ENCODE peak calls at places on chromosomes 12 and 14, in four cellular contexts. K is pancreas, Y is tibial nerve, N is H1. F is an unnamed sample. For H3K27me3 and H3K9me3, the result is how much of the 10 kb centered on the place peaks cover.

GRCh38 chr12:53986686-53987180 is 1.8 kb downstream of the HOXC10 start:
- DNase-seq in K (no peak), Y (no peak), N (no peak), F (no peak)

GRCh38 chr12:53298154-53298553 is 1.3 kb upstream of the MYG1 start:
- DNase-seq in K (no peak), Y (no peak), N (no peak), F (no peak)

GRCh38 chr14:23381871-23382270 is 5.0 kb downstream of the CMTM5 start:
- DNase-seq in K (no peak), Y (no peak), N (no peak), F (no peak)

GRCh38 chr14:38762436-38762835 is 340.6 kb downstream of the SEC23A start:
- DNase-seq in K (no peak), Y (no peak), N (no peak), F (no peak)

GRCh38 chr12:105025890-105026289 is 39.8 kb downstream of the NOPCHAP1 start:
- DNase-seq in K (no peak), Y (peak), N (no peak), F (peak)

GRCh38 chr12:8681129-8681902 is 16.5 kb upstream of the RIMKLB start:
- DNase-seq in K (no peak), Y (no peak), N (no peak), F (no peak)

GRCh38 chr12:6199531-6200265 is 502 bp upstream of the CD9 start:
- DNase-seq in K (peak), Y (no peak), N (no peak), F (peak)

GRCh38 chr14:77738559-77739250 is 22.3 kb downstream of the SNW1 start:
- DNase-seq in K (no peak), Y (no peak), N (no peak), F (no peak)

GRCh38 chr14:34363733-34364134 is 98.3 kb downstream of the SPTSSA start:
- DNase-seq in K (no peak), Y (no peak), N (no peak), F (no peak)

GRCh38 chr12:57838594-57839302 is 7.8 kb downstream of the CTDSP2 start:
- DNase-seq in K (no peak), Y (no peak), N (no peak), F (no peak)

GRCh38 chr12:105485321-105485910 is 154.9 kb downstream of the C12orf75 start:
- DNase-seq in K (no peak), Y (no peak), N (no peak), F (no peak)

GRCh38 chr12:123078114-123078465 is 72.8 kb downstream of the PITPNM2 start:
- DNase-seq in K (no peak), Y (no peak), N (no peak), F (no peak)

GRCh38 chr12:118164798-118165486 is 29.0 kb downstream of the PEBP1 start:
- DNase-seq in K (no peak), Y (no peak), N (no peak), F (no peak)

GRCh38 chr12:124695861-124696260 is 128.4 kb upstream of the NCOR2 start:
- DNase-seq in K (no peak), Y (no peak), N (no peak), F (no peak)

GRCh38 chr12:94145231-94145979 is 3.0 kb upstream of the PLXNC1 start:
- DNase-seq in K (no peak), Y (no peak), N (no peak), F (no peak)

GRCh38 chr12:3152892-3153291 is 75.7 kb downstream of the TSPAN9 start:
- DNase-seq in K (no peak), Y (no peak), N (no peak), F (no peak)

GRCh38 chr12:3119745-3120660 is 42.8 kb downstream of the TSPAN9 start:
- DNase-seq in K (peak), Y (no peak), N (no peak), F (peak)

GRCh38 chr12:124774462-124775167 is 89.0 kb downstream of the SCARB1 start:
- DNase-seq in K (no peak), Y (peak), N (no peak), F (peak)

GRCh38 chr12:109287811-109288469 is 21.1 kb downstream of the FOXN4 start:
- DNase-seq in K (no peak), Y (no peak), N (no peak), F (no peak)

GRCh38 chr12:63927511-63927910 is 83.0 kb downstream of the SRGAP1 start:
- DNase-seq in K (no peak), Y (no peak), N (no peak), F (no peak)

GRCh38 chr14:89509891-89510290 is 92.9 kb upstream of the FOXN3 start:
- DNase-seq in K (no peak), Y (no peak), N (no peak), F (no peak)

GRCh38 chr12:1126089-1126488 is 135.1 kb downstream of the ERC1 start:
- DNase-seq in K (no peak), Y (no peak), N (no peak), F (no peak)

GRCh38 chr12:27981874-27982273 is 9.3 kb upstream of the PTHLH start:
- DNase-seq in K (no peak), Y (no peak), N (no peak), F (no peak)

GRCh38 chr14:93114068-93114710 is 1.5 kb downstream of the ITPK1 start:
- DNase-seq in K (peak), Y (no peak), N (no peak), F (no peak)

GRCh38 chr12:22626429-22626828 is 1.5 kb downstream of the ETNK1 start:
- DNase-seq in K (no peak), Y (no peak), N (no peak), F (no peak)

GRCh38 chr12:45789025-45789424 is 59.5 kb downstream of the ARID2 start:
- DNase-seq in K (no peak), Y (peak), N (no peak), F (no peak)

GRCh38 chr14:101593411-101594181 is 32.3 kb downstream of the DIO3 start:
- DNase-seq in K (no peak), Y (no peak), N (no peak), F (no peak)

GRCh38 chr14:72892103-72892878 is 1.6 kb downstream of the DPF3 start:
- DNase-seq in K (peak), Y (no peak), N (no peak), F (no peak)

GRCh38 chr12:31875609-31875964 is 83.6 kb upstream of the RESF1 start:
- DNase-seq in K (no peak), Y (no peak), N (no peak), F (no peak)

GRCh38 chr14:69850086-69850735 is 29.0 kb upstream of the SMOC1 start:
- DNase-seq in K (no peak), Y (no peak), N (no peak), F (no peak)

GRCh38 chr12:107873223-107873622 is 98.7 kb downstream of the ASCL4 start:
- DNase-seq in K (no peak), Y (no peak), N (no peak), F (no peak)

GRCh38 chr12:68977335-68977734 is 44.4 kb upstream of the CPM start:
- DNase-seq in K (no peak), Y (no peak), N (no peak), F (no peak)

GRCh38 chr14:72610831-72611200 is 283.1 kb downstream of the DPF3 start:
- DNase-seq in K (no peak), Y (no peak), N (no peak), F (no peak)

GRCh38 chr12:57237952-57238853 is 8.7 kb downstream of the SHMT2 start:
- DNase-seq in K (peak), Y (no peak), N (no peak), F (no peak)

GRCh38 chr12:59615392-59616165 is 19.8 kb downstream of the SLC16A7 start:
- DNase-seq in K (no peak), Y (no peak), N (no peak), F (no peak)

GRCh38 chr14:76924363-76925151 is 98.3 kb downstream of the LRRC74A start:
- DNase-seq in K (no peak), Y (no peak), N (peak), F (no peak)

GRCh38 chr14:55578511-55578910 is 1.5 kb upstream of the KTN1 start:
- DNase-seq in K (no peak), Y (no peak), N (no peak), F (no peak)

GRCh38 chr14:101820283-101820798 is 58.8 kb downstream of the PPP2R5C start:
- DNase-seq in K (no peak), Y (no peak), N (no peak), F (no peak)

GRCh38 chr12:57223191-57224165 is 6.0 kb upstream of the SHMT2 start:
- DNase-seq in K (peak), Y (no peak), N (no peak), F (no peak)

GRCh38 chr12:132478845-132479244 is 11.1 kb upstream of the FBRSL1 start:
- DNase-seq in K (peak), Y (no peak), N (no peak), F (no peak)
- TF ChIP-seq CTCF in K (no peak), Y (no peak), N (no peak), F (no peak)

GRCh38 chr12:132389066-132389465 is 59.7 kb upstream of the GALNT9 start:
- DNase-seq in K (peak), Y (no peak), N (no peak), F (no peak)
- H3K27me3 ChIP-seq in K (under half), Y (half or more), N (under half), F (under half)

DNA sequence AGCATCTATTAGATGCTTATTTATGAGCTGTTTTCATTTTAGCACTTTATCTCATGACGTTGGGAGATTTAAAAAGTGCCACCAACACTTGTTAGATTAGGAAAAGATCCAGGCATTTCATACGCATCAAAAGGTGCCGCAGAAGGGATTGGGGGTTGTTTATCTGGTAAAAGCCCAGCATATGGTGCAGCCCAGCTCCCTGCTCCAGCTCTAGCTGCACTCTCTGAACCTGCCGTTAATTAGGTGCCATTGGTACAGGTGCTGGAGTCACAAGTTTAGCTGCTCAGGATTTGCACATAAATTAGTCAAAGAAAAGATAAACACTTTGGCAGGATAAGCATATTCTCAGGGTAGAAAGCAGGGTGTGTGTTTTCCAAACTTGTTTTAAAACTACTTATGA is 932.6 kb upstream of the TMEM132C start:
- DNase-seq in K (no peak), Y (no peak), N (no peak), F (no peak)
- H3K9me3 ChIP-seq in K (under half), Y (under half), N (under half), F (under half)

GRCh38 chr12:131851741-131852550 is 23.8 kb downstream of the MMP17 start:
- DNase-seq in K (peak), Y (no peak), N (no peak), F (no peak)

GRCh38 chr12:131848753-131849152 is 20.6 kb downstream of the MMP17 start:
- DNase-seq in K (no peak), Y (no peak), N (no peak), F (no peak)

GRCh38 chr12:131849700-131850553 is 21.7 kb downstream of the MMP17 start:
- DNase-seq in K (peak), Y (no peak), N (no peak), F (no peak)

GRCh38 chr12:131852551-131853299 is 24.5 kb downstream of the MMP17 start:
- DNase-seq in K (peak), Y (no peak), N (no peak), F (no peak)

GRCh38 chr12:131850856-131851559 is 22.8 kb downstream of the MMP17 start:
- DNase-seq in K (peak), Y (no peak), N (no peak), F (no peak)
- TF ChIP-seq CTCF in K (no peak), Y (peak), N (no peak), F (peak)

DNA sequence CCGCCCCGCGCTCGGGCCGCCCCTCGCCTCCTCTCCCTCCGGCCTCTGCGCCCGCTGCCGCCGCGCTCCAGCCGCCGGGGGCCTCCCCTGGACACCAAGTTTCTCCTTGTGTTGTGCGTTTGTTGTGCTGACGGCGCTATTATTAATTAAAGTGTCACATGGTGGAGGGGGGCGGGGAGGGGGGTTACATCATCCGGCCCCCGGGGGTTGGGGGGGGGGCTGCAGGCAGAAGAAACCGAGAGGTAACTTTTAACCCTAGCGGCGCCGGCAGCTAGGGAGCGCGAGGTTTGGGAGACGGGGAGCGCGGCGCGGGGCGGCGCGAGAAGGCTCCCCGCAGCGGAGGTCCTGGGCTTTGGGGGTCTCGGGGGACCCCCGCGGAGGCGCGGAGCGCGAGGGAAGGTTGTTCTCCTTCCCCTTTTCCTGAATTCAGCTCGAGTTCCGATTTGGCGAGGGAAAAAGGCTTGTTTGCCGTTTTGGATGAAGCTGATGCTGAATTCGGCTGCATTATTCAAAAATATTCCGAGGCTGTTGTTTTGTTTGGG is at the start of gene HRK:
- DNase-seq in K (no peak), Y (no peak), N (no peak), F (no peak)
- H3K27me3 ChIP-seq in K (under half), Y (half or more), N (half or more), F (under half)

GRCh38 chr12:73266206-73266605 is 994.0 kb downstream of the TRHDE start:
- DNase-seq in K (no peak), Y (no peak), N (no peak), F (no peak)
- H3K9me3 ChIP-seq in K (under half), Y (under half), N (under half), F (under half)